ENCODE peak calls at places on chromosome 20, in eight cellular contexts. O is suprapubic skin; J is stomach; W is heart right ventricle; F is astrocyte; X is neural progenitor cell; Y is CD8-positive, alpha-beta T cell; E is breast epithelium. R is an unnamed sample.

GRCh38 chr20:50099121-50099520 is 13.8 kb downstream of the UBE2V1 start:
- DNase-seq in O (no peak), J (no peak), W (no peak), F (no peak), X (no peak), Y (no peak), E (no peak), R (no peak)

GRCh38 chr20:45254867-45255266 is 503 bp upstream of the SLPI start:
- DNase-seq in O (no peak), J (no peak), W (no peak), F (peak), X (peak), Y (no peak), E (no peak), R (peak)

GRCh38 chr20:49594143-49594928 is 26.4 kb upstream of the PTGIS start:
- DNase-seq in O (no peak), J (peak), W (peak), F (peak), X (no peak), Y (no peak), E (no peak), R (peak)

GRCh38 chr20:10668677-10669368 is 5.0 kb downstream of the JAG1 start:
- DNase-seq in O (no peak), J (no peak), W (no peak), F (no peak), X (no peak), Y (no peak), E (no peak), R (no peak)

GRCh38 chr20:24450646-24451376 is 18.6 kb upstream of the SYNDIG1 start:
- DNase-seq in O (peak), J (no peak), W (no peak), F (no peak), X (no peak), Y (no peak), E (no peak), R (no peak)

GRCh38 chr20:4120921-4121321 is 105.6 kb upstream of the RNF24 start:
- DNase-seq in O (no peak), J (no peak), W (no peak), F (no peak), X (no peak), Y (no peak), E (no peak), R (no peak)

GRCh38 chr20:60249436-60249835 is 291.2 kb downstream of the CDH26 start:
- DNase-seq in O (no peak), J (no peak), W (no peak), F (peak), X (no peak), Y (no peak), E (peak), R (no peak)

GRCh38 chr20:36795691-36796090 is 22.1 kb upstream of the DSN1 start:
- DNase-seq in O (no peak), J (no peak), W (no peak), F (no peak), X (no peak), Y (no peak), E (no peak), R (no peak)

GRCh38 chr20:37239026-37239451 is 22.6 kb downstream of the GHRH start:
- DNase-seq in O (no peak), J (no peak), W (no peak), F (peak), X (no peak), Y (no peak), E (no peak), R (no peak)

DNA sequence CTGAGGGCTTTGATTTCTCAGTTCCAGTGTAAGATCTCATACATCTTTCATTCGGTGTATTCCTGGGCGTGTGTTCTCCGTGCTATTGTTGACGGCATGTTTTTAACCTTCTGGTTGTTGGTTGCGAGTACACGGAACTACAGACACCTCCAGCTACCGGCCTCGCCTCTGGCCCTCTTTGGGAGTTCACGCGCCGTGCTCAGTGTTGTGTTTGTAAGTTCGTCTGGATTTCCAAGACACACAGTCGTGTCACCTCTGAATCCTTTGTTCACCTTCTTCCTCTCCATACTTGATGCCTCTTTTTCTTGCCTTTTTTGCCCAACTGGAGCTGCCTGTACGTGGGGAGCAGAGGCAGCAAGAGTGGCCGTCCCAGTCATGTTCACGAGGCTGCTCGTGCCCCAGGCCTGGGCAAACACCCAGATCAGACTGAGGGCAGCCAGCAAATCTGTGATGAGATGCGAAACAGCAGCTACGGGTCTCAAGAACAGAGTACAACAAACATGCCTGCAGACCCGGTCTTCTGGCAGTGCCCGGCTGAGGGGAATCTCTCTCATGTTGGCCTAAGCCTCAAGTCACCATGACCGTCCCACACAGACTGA is 92.7 kb downstream of the TAF4 start:
- DNase-seq in O (no peak), J (no peak), W (no peak), F (no peak), X (no peak), Y (no peak), E (no peak), R (no peak)
- H3K4me3 ChIP-seq in O (no peak), J (no peak), W (no peak), F (no peak), X (no peak), Y (no peak), E (no peak), R (no peak)

GRCh38 chr20:48126227-48126740 is 341.0 kb upstream of the SULF2 start:
- DNase-seq in O (no peak), J (no peak), W (no peak), F (no peak), X (no peak), Y (no peak), E (no peak), R (no peak)
- TF ChIP-seq CTCF in O (no peak), J (no peak), W (no peak), F (no peak), X (no peak), Y (no peak), E (no peak), R (no peak)

DNA sequence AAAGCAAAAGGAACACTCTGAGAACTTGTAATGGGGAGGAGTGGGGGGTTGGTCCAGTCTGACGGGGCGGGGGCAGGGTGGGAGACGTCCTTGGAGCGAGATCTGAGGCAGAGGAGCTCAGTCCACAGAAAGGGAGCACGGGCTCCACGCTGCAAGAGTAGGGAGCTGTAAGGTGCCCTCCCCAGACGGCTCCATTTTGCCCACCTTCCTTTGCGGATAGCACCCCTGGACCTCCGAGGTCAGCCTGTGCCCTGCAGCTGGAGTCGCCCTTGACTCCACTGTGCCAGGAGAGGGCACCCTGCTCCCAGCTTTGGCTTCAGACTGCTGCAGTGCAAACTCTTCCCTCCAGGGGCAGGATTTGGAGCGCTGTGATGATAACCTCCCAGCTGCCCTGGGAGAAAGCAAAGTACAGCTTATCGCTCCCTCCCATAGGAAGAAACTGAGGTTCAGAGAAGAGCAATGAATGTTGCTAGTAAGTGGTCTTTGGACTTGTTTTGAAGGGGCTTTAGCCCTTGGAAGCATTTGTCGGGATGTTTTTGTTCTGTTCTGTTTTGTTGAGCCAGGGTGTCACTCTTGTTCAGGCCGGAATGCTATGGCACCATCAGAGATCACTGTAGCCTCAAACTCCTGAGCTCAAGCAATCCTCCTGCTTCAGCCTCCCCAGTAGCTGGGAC is 9.5 kb upstream of the AHCY start:
- DNase-seq in O (peak), J (peak), W (peak), F (peak), X (peak), Y (peak), E (peak), R (peak)
- H3K4me3 ChIP-seq in O (peak), J (no peak), W (no peak), F (no peak), X (peak), Y (no peak), E (peak), R (no peak)

GRCh38 chr20:42567409-42567808 is 622.3 kb downstream of the PTPRT start:
- DNase-seq in O (no peak), J (no peak), W (no peak), F (no peak), X (no peak), Y (no peak), E (no peak), R (no peak)
- TF ChIP-seq CTCF in O (no peak), J (no peak), W (no peak), F (no peak), X (no peak), Y (no peak), E (no peak), R (no peak)

DNA sequence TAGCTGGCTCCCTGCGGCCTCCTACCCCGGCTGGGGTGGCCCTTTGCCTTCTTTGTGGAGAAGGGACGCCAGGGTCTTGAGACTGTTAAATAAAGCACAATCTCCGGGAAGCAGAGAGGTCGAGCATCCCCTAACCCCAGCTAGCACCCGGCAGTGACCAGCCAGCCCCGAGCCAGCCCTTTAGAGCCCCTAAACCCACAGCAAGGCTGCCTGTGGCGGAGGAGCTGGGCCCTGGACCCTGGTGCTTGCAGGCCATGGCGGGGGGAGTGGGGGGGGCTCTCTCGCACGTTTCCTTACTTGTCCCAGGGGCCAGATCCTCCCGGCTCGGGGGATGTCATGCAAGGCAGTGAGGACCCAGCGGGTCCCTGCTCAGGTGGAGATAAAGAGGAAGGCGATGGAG is 49.2 kb upstream of the GATA5 start:
- DNase-seq in O (no peak), J (no peak), W (no peak), F (no peak), X (no peak), Y (no peak), E (no peak), R (no peak)
- H3K4me3 ChIP-seq in O (no peak), J (no peak), W (no peak), F (no peak), X (no peak), Y (no peak), E (no peak), R (no peak)